ENCODE peak calls at places on chromosome 2, in seven cellular contexts. C is neural progenitor cell; D is AG04450; B is right atrium auricular region; S is pancreas; A is CD4-positive, alpha-beta T cell; N is HFF-Myc. M is an unnamed sample.

GRCh38 chr2:86439879-86440630 is 1.1 kb upstream of the KDM3A start:
- DNase-seq in B (no peak), C (no peak), N (no peak), D (no peak), S (no peak), A (no peak), M (no peak)

GRCh38 chr2:41717883-41718282 is 329.9 kb upstream of the PKDCC start:
- DNase-seq in C (no peak), S (no peak), D (no peak), A (no peak), B (no peak), N (no peak), M (no peak)

GRCh38 chr2:128446866-128447537 is 128.3 kb upstream of the HS6ST1 start:
- DNase-seq in C (peak), A (no peak), N (no peak), B (peak), D (no peak), S (no peak), M (peak)

GRCh38 chr2:197599285-197599965 is 76.0 kb downstream of the RFTN2 start:
- DNase-seq in A (peak), C (peak), S (no peak), D (peak), N (peak), B (no peak), M (peak)

GRCh38 chr2:648476-649424 is 28.5 kb downstream of the TMEM18 start:
- DNase-seq in N (no peak), B (peak), D (no peak), C (peak), S (no peak), A (no peak), M (peak)

GRCh38 chr2:227508001-227508400 is 36.0 kb downstream of the AGFG1 start:
- DNase-seq in B (no peak), N (no peak), D (no peak), S (no peak), A (no peak), C (peak), M (no peak)

GRCh38 chr2:142841788-142842187 is 35.7 kb upstream of the KYNU start:
- DNase-seq in B (no peak), N (no peak), S (no peak), A (no peak), C (no peak), D (no peak), M (no peak)

GRCh38 chr2:219350215-219350937 is 17.8 kb upstream of the RESP18 start:
- DNase-seq in B (no peak), A (no peak), N (peak), S (no peak), D (no peak), C (no peak), M (no peak)

GRCh38 chr2:119338826-119339561 is 27.6 kb downstream of the C2orf76 start:
- DNase-seq in N (no peak), S (no peak), D (no peak), A (peak), B (no peak), C (no peak), M (no peak)

GRCh38 chr2:174699993-174700766 is 64.1 kb downstream of the CHRNA1 start:
- DNase-seq in D (peak), B (no peak), A (no peak), S (no peak), N (peak), C (peak), M (peak)

GRCh38 chr2:8608411-8608954 is 73.4 kb upstream of the ID2 start:
- DNase-seq in S (no peak), N (no peak), B (no peak), C (no peak), A (no peak), D (no peak), M (no peak)

GRCh38 chr2:231929961-231930600 is 3.9 kb upstream of the NPPC start:
- DNase-seq in C (peak), N (no peak), S (peak), A (no peak), D (no peak), B (peak), M (no peak)

GRCh38 chr2:106165064-106165463 is 29.0 kb downstream of the UXS1 start:
- DNase-seq in A (no peak), D (no peak), C (peak), B (no peak), N (no peak), S (no peak), M (no peak)

GRCh38 chr2:241871538-241872312 is 2.2 kb downstream of the RTP5 start:
- DNase-seq in B (no peak), D (no peak), N (no peak), C (no peak), A (no peak), S (no peak), M (no peak)

GRCh38 chr2:135144343-135144742 is 92.3 kb downstream of the RAB3GAP1 start:
- DNase-seq in N (no peak), A (no peak), D (no peak), S (no peak), B (no peak), C (no peak), M (no peak)

GRCh38 chr2:150491943-150492342 is 4.5 kb upstream of the RND3 start:
- DNase-seq in A (no peak), C (no peak), S (no peak), N (no peak), D (no peak), B (no peak), M (no peak)

GRCh38 chr2:86392873-86393272 is 48.3 kb upstream of the KDM3A start:
- DNase-seq in N (no peak), B (no peak), C (no peak), S (no peak), A (no peak), D (no peak), M (no peak)

GRCh38 chr2:219452361-219453317 is 18.0 kb downstream of the SPEG start:
- DNase-seq in N (peak), S (peak), B (peak), D (peak), C (no peak), A (no peak), M (no peak)

GRCh38 chr2:6754412-6754811 is 111.3 kb downstream of the CMPK2 start:
- DNase-seq in N (no peak), C (no peak), A (no peak), S (no peak), D (no peak), B (no peak), M (peak)

GRCh38 chr2:33791625-33792024 is 192.5 kb upstream of the FAM98A start:
- DNase-seq in A (no peak), N (no peak), B (no peak), S (no peak), C (no peak), D (peak), M (no peak)

GRCh38 chr2:20189299-20189931 is 35.5 kb downstream of the SDC1 start:
- DNase-seq in N (no peak), S (no peak), A (no peak), B (no peak), C (no peak), D (no peak), M (no peak)

GRCh38 chr2:242038166-242038927 is 168.8 kb downstream of the RTP5 start:
- DNase-seq in B (no peak), D (no peak), C (no peak), A (no peak), N (no peak), S (peak), M (no peak)

GRCh38 chr2:231037202-231037730 is at the start of gene C2orf72:
- DNase-seq in C (peak), N (no peak), A (no peak), S (peak), D (no peak), B (no peak), M (peak)

GRCh38 chr2:202771741-202772470 is 99.7 kb downstream of the ICA1L start:
- DNase-seq in B (peak), N (no peak), D (peak), A (no peak), C (no peak), S (no peak), M (no peak)

GRCh38 chr2:172869861-172870260 is 134.2 kb downstream of the RAPGEF4 start:
- DNase-seq in N (no peak), B (no peak), C (no peak), A (no peak), D (no peak), S (no peak), M (no peak)

GRCh38 chr2:68878753-68879152 is 7.6 kb upstream of the BMP10 start:
- DNase-seq in N (no peak), B (no peak), S (no peak), C (no peak), A (no peak), D (no peak), M (no peak)

GRCh38 chr2:43086451-43087221 is 139.8 kb downstream of the ZFP36L2 start:
- DNase-seq in D (peak), S (no peak), A (no peak), N (peak), C (peak), B (peak), M (no peak)

GRCh38 chr2:9692392-9693137 is 61.8 kb upstream of the YWHAQ start:
- DNase-seq in C (peak), A (no peak), S (no peak), D (no peak), N (no peak), B (no peak), M (no peak)

GRCh38 chr2:12257476-12257875 is 459.3 kb upstream of the TRIB2 start:
- DNase-seq in C (no peak), A (no peak), N (no peak), S (no peak), B (no peak), D (no peak), M (no peak)

GRCh38 chr2:17646096-17646554 is 105.6 kb downstream of the VSNL1 start:
- DNase-seq in N (peak), C (peak), S (no peak), D (peak), A (no peak), B (peak), M (peak)

GRCh38 chr2:241903121-241904010 is 33.8 kb downstream of the RTP5 start:
- DNase-seq in C (no peak), N (no peak), S (peak), B (no peak), D (no peak), A (no peak), M (no peak)

GRCh38 chr2:40543381-40543780 is 91.5 kb upstream of the SLC8A1 start:
- DNase-seq in N (no peak), B (no peak), S (no peak), C (no peak), A (no peak), D (no peak), M (no peak)
- TF ChIP-seq CTCF in N (no peak), B (no peak), S (no peak), C (no peak), A (no peak), D (no peak), M (no peak)

GRCh38 chr2:40240067-40240466 is 211.8 kb downstream of the SLC8A1 start:
- DNase-seq in D (peak), B (peak), S (peak), C (no peak), N (peak), A (no peak), M (no peak)

GRCh38 chr2:40248294-40248693 is 203.6 kb downstream of the SLC8A1 start:
- DNase-seq in C (no peak), D (no peak), B (no peak), A (no peak), N (no peak), S (no peak), M (no peak)

GRCh38 chr2:40242315-40242714 is 209.6 kb downstream of the SLC8A1 start:
- DNase-seq in N (no peak), A (no peak), S (no peak), D (no peak), B (no peak), C (peak), M (no peak)

GRCh38 chr2:40243581-40243980 is 208.3 kb downstream of the SLC8A1 start:
- DNase-seq in D (peak), S (no peak), C (no peak), N (no peak), A (no peak), B (no peak), M (no peak)

GRCh38 chr2:40244251-40245010 is 207.5 kb downstream of the SLC8A1 start:
- DNase-seq in S (no peak), B (peak), C (peak), A (no peak), D (no peak), N (no peak), M (peak)
- TF ChIP-seq CTCF in S (peak), B (peak), C (peak), A (no peak), D (peak), N (peak), M (no peak)

GRCh38 chr2:234135750-234136221 is 85.3 kb downstream of the SPP2 start:
- DNase-seq in S (peak), N (peak), C (peak), B (no peak), A (peak), D (peak), M (peak)
- TF ChIP-seq CTCF in S (peak), N (peak), C (peak), B (peak), A (peak), D (peak), M (peak)

GRCh38 chr2:182101263-182101662 is 115.6 kb downstream of the PPP1R1C start:
- DNase-seq in D (no peak), B (no peak), A (no peak), C (no peak), S (no peak), N (no peak), M (no peak)
- TF ChIP-seq CTCF in D (no peak), B (no peak), A (no peak), C (peak), S (no peak), N (peak), M (no peak)

GRCh38 chr2:96143848-96144480 is 1.3 kb downstream of the DUSP2 start:
- DNase-seq in D (no peak), C (peak), N (no peak), B (no peak), S (peak), A (peak), M (peak)
- TF ChIP-seq CTCF in D (peak), C (peak), N (peak), B (no peak), S (peak), A (peak), M (no peak)

DNA sequence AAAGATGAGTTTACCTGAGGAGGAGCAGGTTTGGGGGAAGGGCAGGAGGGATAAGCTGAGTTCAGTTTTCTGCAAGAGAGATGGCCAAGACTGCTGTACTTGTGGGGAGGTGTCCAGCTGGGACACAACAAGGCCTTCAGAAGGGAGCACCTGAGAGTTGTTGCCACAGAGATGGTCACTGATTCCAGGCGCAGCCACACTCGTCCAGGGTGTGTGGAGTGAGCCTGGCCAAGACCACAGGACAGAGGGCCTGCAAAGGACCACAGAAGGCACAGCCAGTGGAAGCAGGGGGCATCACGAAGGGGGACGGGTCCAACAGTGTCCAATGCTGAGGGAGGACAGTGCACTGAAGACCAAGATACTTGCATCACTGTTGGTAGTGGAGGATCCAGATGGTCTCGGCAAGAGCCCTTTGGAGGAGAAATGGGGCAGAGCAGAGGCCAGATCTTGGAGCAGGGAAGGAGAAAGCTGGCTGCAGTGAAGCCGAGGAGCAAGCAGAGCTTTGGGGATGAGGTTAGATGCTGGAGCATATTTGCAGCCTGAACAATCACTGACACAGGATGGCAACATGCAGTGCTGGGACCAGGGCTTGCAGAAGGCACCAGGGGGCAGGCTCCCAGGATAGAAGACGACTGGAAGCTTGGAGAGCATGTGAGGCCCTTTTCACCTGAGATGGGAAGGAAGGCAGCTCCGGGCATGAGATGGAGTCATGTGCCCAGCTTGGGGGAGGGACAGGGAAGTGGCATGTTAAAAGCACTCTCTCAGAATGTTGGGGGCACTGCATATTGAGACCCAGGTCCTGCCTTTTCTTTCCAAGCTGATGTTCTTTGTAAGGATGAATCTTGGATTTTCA is 214.0 kb downstream of the CYP26B1 start:
- DNase-seq in B (peak), N (no peak), S (peak), C (no peak), D (no peak), A (no peak), M (no peak)
- TF ChIP-seq CTCF in B (no peak), N (peak), S (no peak), C (peak), D (peak), A (no peak), M (no peak)

GRCh38 chr2:52611757-52612156 is 1155.8 kb upstream of the CHAC2 start:
- DNase-seq in S (no peak), A (no peak), B (no peak), N (no peak), C (no peak), D (no peak), M (no peak)

GRCh38 chr2:52608030-52608429 is 1159.6 kb upstream of the CHAC2 start:
- DNase-seq in D (no peak), S (no peak), A (no peak), B (no peak), N (no peak), C (no peak), M (no peak)

DNA sequence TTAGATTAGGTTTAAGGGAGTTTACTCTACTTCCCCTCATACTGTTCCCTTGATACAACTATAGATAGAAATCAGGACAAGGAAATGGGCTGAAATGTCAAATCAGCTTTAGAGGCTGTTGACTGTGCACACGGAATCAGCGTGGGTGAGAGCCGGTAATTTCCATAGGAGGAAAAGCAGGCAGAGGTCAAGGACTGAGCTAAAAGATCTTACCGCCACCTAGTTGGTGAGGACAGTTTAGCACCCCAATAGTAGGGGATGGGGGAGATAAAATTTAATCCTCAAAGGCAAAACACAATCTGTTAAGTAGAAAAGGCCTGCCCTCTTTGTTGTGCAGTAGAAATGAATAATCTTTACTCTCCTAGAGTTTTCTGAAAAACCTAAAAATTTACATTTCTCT is 1154.5 kb upstream of the CHAC2 start:
- DNase-seq in B (no peak), S (no peak), D (no peak), C (peak), N (no peak), A (no peak), M (peak)
- TF ChIP-seq CTCF in B (no peak), S (no peak), D (no peak), C (peak), N (no peak), A (no peak), M (no peak)

DNA sequence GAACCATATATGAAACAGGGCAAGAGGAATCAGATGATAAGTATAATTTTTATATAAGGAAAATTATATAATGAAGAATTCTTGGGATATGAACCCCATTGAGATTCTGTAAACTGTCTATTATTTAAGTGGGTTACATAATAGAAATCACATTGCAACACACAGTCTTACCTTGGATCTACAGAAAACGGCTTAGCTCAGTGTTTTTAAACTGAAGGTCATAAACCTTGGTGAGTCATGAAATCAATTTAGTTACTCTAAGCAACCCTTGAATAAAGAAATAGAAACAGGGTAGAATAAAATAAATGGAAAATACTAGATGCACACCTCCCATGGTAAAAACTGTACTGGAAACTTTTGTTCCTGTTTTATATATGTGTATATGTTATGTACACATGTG is 50.6 kb downstream of the METTL8 start:
- DNase-seq in A (no peak), N (no peak), C (no peak), B (no peak), S (no peak), D (no peak), M (no peak)
- TF ChIP-seq CTCF in A (no peak), N (no peak), C (no peak), B (no peak), S (no peak), D (no peak), M (no peak)

GRCh38 chr2:157596992-157597681 is 31.5 kb downstream of the ACVR1C start:
- DNase-seq in C (peak), S (peak), B (no peak), D (no peak), N (no peak), A (peak), M (peak)
- TF ChIP-seq CTCF in C (peak), S (no peak), B (peak), D (peak), N (no peak), A (peak), M (no peak)

M was measured in endothelial cell.